ENCODE peak calls at places on chromosome 21, in ten cellular contexts. One of them, this sample, is unnamed.

GRCh38 chr21:36694593-36695282 is 4.2 kb upstream of the SIM2 start:
- DNase-seq in left ventricle myocardium inferior: no peak
- DNase-seq in neural progenitor cell: peak
- DNase-seq in CD8-positive, alpha-beta T cell: no peak
- DNase-seq in AG04450: no peak
- DNase-seq in pancreas: no peak
- DNase-seq in GM23248: no peak
- DNase-seq in prostate gland: no peak
- DNase-seq in adrenal gland: no peak
- DNase-seq in tibial artery: no peak
- DNase-seq in this sample: no peak

GRCh38 chr21:45329261-45330074 is 41.8 kb upstream of the POFUT2 start:
- DNase-seq in AG04450: no peak
- DNase-seq in GM23248: no peak
- DNase-seq in adrenal gland: no peak
- DNase-seq in neural progenitor cell: no peak
- DNase-seq in pancreas: peak
- DNase-seq in left ventricle myocardium inferior: peak
- DNase-seq in CD8-positive, alpha-beta T cell: no peak
- DNase-seq in tibial artery: peak
- DNase-seq in prostate gland: no peak
- DNase-seq in this sample: no peak

GRCh38 chr21:26119906-26120305 is 50.7 kb downstream of the APP start:
- DNase-seq in GM23248: no peak
- DNase-seq in adrenal gland: no peak
- DNase-seq in AG04450: no peak
- DNase-seq in pancreas: no peak
- DNase-seq in neural progenitor cell: no peak
- DNase-seq in left ventricle myocardium inferior: no peak
- DNase-seq in tibial artery: no peak
- DNase-seq in CD8-positive, alpha-beta T cell: no peak
- DNase-seq in prostate gland: no peak
- DNase-seq in this sample: no peak

GRCh38 chr21:34635307-34635706 is 20.4 kb upstream of the RCAN1 start:
- DNase-seq in CD8-positive, alpha-beta T cell: no peak
- DNase-seq in pancreas: no peak
- DNase-seq in GM23248: no peak
- DNase-seq in adrenal gland: no peak
- DNase-seq in prostate gland: no peak
- DNase-seq in neural progenitor cell: peak
- DNase-seq in left ventricle myocardium inferior: no peak
- DNase-seq in tibial artery: no peak
- DNase-seq in AG04450: no peak
- DNase-seq in this sample: no peak

GRCh38 chr21:36641346-36641745 is 57.6 kb upstream of the SIM2 start:
- DNase-seq in neural progenitor cell: no peak
- DNase-seq in GM23248: no peak
- DNase-seq in prostate gland: no peak
- DNase-seq in adrenal gland: no peak
- DNase-seq in left ventricle myocardium inferior: no peak
- DNase-seq in tibial artery: no peak
- DNase-seq in AG04450: no peak
- DNase-seq in pancreas: no peak
- DNase-seq in CD8-positive, alpha-beta T cell: no peak
- DNase-seq in this sample: no peak

GRCh38 chr21:27590271-27590670 is 623.4 kb upstream of the ADAMTS5 start:
- DNase-seq in GM23248: peak
- DNase-seq in AG04450: no peak
- DNase-seq in tibial artery: no peak
- DNase-seq in neural progenitor cell: no peak
- DNase-seq in prostate gland: no peak
- DNase-seq in pancreas: no peak
- DNase-seq in adrenal gland: peak
- DNase-seq in left ventricle myocardium inferior: peak
- DNase-seq in CD8-positive, alpha-beta T cell: no peak
- DNase-seq in this sample: peak

GRCh38 chr21:41071410-41071809 is 96.5 kb upstream of the BACE2 start:
- DNase-seq in left ventricle myocardium inferior: no peak
- DNase-seq in GM23248: no peak
- DNase-seq in pancreas: no peak
- DNase-seq in adrenal gland: no peak
- DNase-seq in AG04450: no peak
- DNase-seq in neural progenitor cell: peak
- DNase-seq in CD8-positive, alpha-beta T cell: no peak
- DNase-seq in prostate gland: no peak
- DNase-seq in tibial artery: no peak
- DNase-seq in this sample: peak

GRCh38 chr21:42525676-42526378 is 12.2 kb downstream of the SLC37A1 start:
- DNase-seq in AG04450: no peak
- DNase-seq in GM23248: no peak
- DNase-seq in neural progenitor cell: no peak
- DNase-seq in pancreas: no peak
- DNase-seq in tibial artery: no peak
- DNase-seq in CD8-positive, alpha-beta T cell: no peak
- DNase-seq in adrenal gland: no peak
- DNase-seq in prostate gland: no peak
- DNase-seq in left ventricle myocardium inferior: no peak
- DNase-seq in this sample: no peak

GRCh38 chr21:31875424-31876097 is 2.7 kb downstream of the HUNK start:
- DNase-seq in adrenal gland: no peak
- DNase-seq in CD8-positive, alpha-beta T cell: no peak
- DNase-seq in tibial artery: no peak
- DNase-seq in AG04450: no peak
- DNase-seq in left ventricle myocardium inferior: no peak
- DNase-seq in neural progenitor cell: no peak
- DNase-seq in GM23248: peak
- DNase-seq in prostate gland: no peak
- DNase-seq in pancreas: no peak
- DNase-seq in this sample: no peak

GRCh38 chr21:31874817-31875216 is 2.0 kb downstream of the HUNK start:
- DNase-seq in AG04450: no peak
- DNase-seq in GM23248: peak
- DNase-seq in tibial artery: no peak
- DNase-seq in left ventricle myocardium inferior: no peak
- DNase-seq in adrenal gland: no peak
- DNase-seq in prostate gland: no peak
- DNase-seq in CD8-positive, alpha-beta T cell: no peak
- DNase-seq in pancreas: peak
- DNase-seq in neural progenitor cell: peak
- DNase-seq in this sample: no peak

GRCh38 chr21:31873275-31873695 is 465 bp downstream of the HUNK start:
- DNase-seq in neural progenitor cell: peak
- DNase-seq in GM23248: no peak
- DNase-seq in CD8-positive, alpha-beta T cell: no peak
- DNase-seq in pancreas: peak
- DNase-seq in left ventricle myocardium inferior: no peak
- DNase-seq in tibial artery: no peak
- DNase-seq in AG04450: no peak
- DNase-seq in prostate gland: peak
- DNase-seq in adrenal gland: no peak
- DNase-seq in this sample: no peak

GRCh38 chr21:31872452-31873274 is at the start of gene HUNK:
- DNase-seq in left ventricle myocardium inferior: no peak
- DNase-seq in adrenal gland: no peak
- DNase-seq in CD8-positive, alpha-beta T cell: no peak
- DNase-seq in pancreas: peak
- DNase-seq in neural progenitor cell: peak
- DNase-seq in GM23248: peak
- DNase-seq in AG04450: no peak
- DNase-seq in tibial artery: no peak
- DNase-seq in prostate gland: peak
- DNase-seq in this sample: no peak

GRCh38 chr21:31873696-31874599 is 1.1 kb downstream of the HUNK start:
- DNase-seq in adrenal gland: no peak
- DNase-seq in GM23248: peak
- DNase-seq in neural progenitor cell: peak
- DNase-seq in CD8-positive, alpha-beta T cell: peak
- DNase-seq in AG04450: no peak
- DNase-seq in pancreas: peak
- DNase-seq in left ventricle myocardium inferior: peak
- DNase-seq in tibial artery: no peak
- DNase-seq in prostate gland: peak
- DNase-seq in this sample: peak
- H3K4me3 ChIP-seq in adrenal gland: no peak
- H3K4me3 ChIP-seq in GM23248: peak
- H3K4me3 ChIP-seq in neural progenitor cell: peak
- H3K4me3 ChIP-seq in CD8-positive, alpha-beta T cell: peak
- H3K4me3 ChIP-seq in AG04450: peak
- H3K4me3 ChIP-seq in pancreas: peak
- H3K4me3 ChIP-seq in left ventricle myocardium inferior: peak
- H3K4me3 ChIP-seq in tibial artery: peak
- H3K4me3 ChIP-seq in prostate gland: peak
- H3K4me3 ChIP-seq in this sample: peak

GRCh38 chr21:30620080-30620479 is 347 bp upstream of the KRTAP20-4 start:
- DNase-seq in tibial artery: no peak
- DNase-seq in adrenal gland: no peak
- DNase-seq in prostate gland: no peak
- DNase-seq in GM23248: no peak
- DNase-seq in pancreas: no peak
- DNase-seq in left ventricle myocardium inferior: no peak
- DNase-seq in AG04450: no peak
- DNase-seq in CD8-positive, alpha-beta T cell: no peak
- DNase-seq in neural progenitor cell: no peak
- DNase-seq in this sample: no peak
- H3K27ac ChIP-seq in tibial artery: no peak
- H3K27ac ChIP-seq in adrenal gland: no peak
- H3K27ac ChIP-seq in prostate gland: no peak
- H3K27ac ChIP-seq in GM23248: no peak
- H3K27ac ChIP-seq in pancreas: no peak
- H3K27ac ChIP-seq in left ventricle myocardium inferior: no peak
- H3K27ac ChIP-seq in AG04450: no peak
- H3K27ac ChIP-seq in CD8-positive, alpha-beta T cell: no peak
- H3K27ac ChIP-seq in neural progenitor cell: no peak
- H3K27ac ChIP-seq in this sample: no peak

GRCh38 chr21:31130821-31131220 is 92.5 kb upstream of the KRTAP19-8 start:
- DNase-seq in AG04450: no peak
- DNase-seq in GM23248: no peak
- DNase-seq in tibial artery: no peak
- DNase-seq in adrenal gland: no peak
- DNase-seq in CD8-positive, alpha-beta T cell: no peak
- DNase-seq in left ventricle myocardium inferior: no peak
- DNase-seq in pancreas: no peak
- DNase-seq in neural progenitor cell: no peak
- DNase-seq in prostate gland: no peak
- DNase-seq in this sample: no peak

GRCh38 chr21:31132574-31133242 is 94.4 kb upstream of the KRTAP19-8 start:
- DNase-seq in neural progenitor cell: no peak
- DNase-seq in left ventricle myocardium inferior: no peak
- DNase-seq in CD8-positive, alpha-beta T cell: peak
- DNase-seq in GM23248: peak
- DNase-seq in pancreas: no peak
- DNase-seq in AG04450: no peak
- DNase-seq in tibial artery: no peak
- DNase-seq in adrenal gland: peak
- DNase-seq in prostate gland: no peak
- DNase-seq in this sample: no peak

GRCh38 chr21:31133243-31133830 is 95.1 kb upstream of the KRTAP19-8 start:
- DNase-seq in AG04450: no peak
- DNase-seq in GM23248: no peak
- DNase-seq in pancreas: no peak
- DNase-seq in tibial artery: no peak
- DNase-seq in adrenal gland: no peak
- DNase-seq in neural progenitor cell: no peak
- DNase-seq in left ventricle myocardium inferior: no peak
- DNase-seq in prostate gland: no peak
- DNase-seq in CD8-positive, alpha-beta T cell: no peak
- DNase-seq in this sample: no peak

GRCh38 chr21:31124005-31124404 is 85.7 kb upstream of the KRTAP19-8 start:
- DNase-seq in prostate gland: no peak
- DNase-seq in adrenal gland: peak
- DNase-seq in tibial artery: no peak
- DNase-seq in left ventricle myocardium inferior: no peak
- DNase-seq in GM23248: no peak
- DNase-seq in CD8-positive, alpha-beta T cell: no peak
- DNase-seq in AG04450: no peak
- DNase-seq in pancreas: no peak
- DNase-seq in neural progenitor cell: peak
- DNase-seq in this sample: no peak

DNA sequence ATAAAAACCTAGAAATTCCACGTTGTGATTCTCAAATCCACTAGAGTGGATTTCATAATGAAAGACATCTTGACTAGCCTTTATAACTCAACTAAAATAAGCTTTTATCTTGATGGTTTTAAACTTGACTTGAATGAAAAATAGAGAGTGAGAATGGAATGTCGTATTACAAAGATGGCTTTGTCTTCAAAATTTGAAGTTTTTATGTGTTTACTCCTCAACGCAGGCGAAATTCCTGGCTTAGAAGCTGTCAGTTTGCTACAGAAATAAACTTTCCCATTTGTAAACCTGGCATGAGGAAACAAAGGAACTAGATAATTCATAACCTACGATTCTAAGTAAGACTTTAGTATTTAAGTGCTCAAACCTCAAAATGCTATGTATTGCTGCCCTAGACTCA is 90.0 kb upstream of the KRTAP19-8 start:
- DNase-seq in prostate gland: no peak
- DNase-seq in neural progenitor cell: no peak
- DNase-seq in GM23248: no peak
- DNase-seq in pancreas: no peak
- DNase-seq in left ventricle myocardium inferior: no peak
- DNase-seq in CD8-positive, alpha-beta T cell: no peak
- DNase-seq in adrenal gland: no peak
- DNase-seq in tibial artery: no peak
- DNase-seq in AG04450: no peak
- DNase-seq in this sample: no peak
- H3K4me3 ChIP-seq in prostate gland: no peak
- H3K4me3 ChIP-seq in neural progenitor cell: no peak
- H3K4me3 ChIP-seq in GM23248: no peak
- H3K4me3 ChIP-seq in pancreas: no peak
- H3K4me3 ChIP-seq in left ventricle myocardium inferior: no peak
- H3K4me3 ChIP-seq in CD8-positive, alpha-beta T cell: no peak
- H3K4me3 ChIP-seq in adrenal gland: no peak
- H3K4me3 ChIP-seq in tibial artery: no peak
- H3K4me3 ChIP-seq in AG04450: no peak
- H3K4me3 ChIP-seq in this sample: no peak

GRCh38 chr21:32748529-32748928 is 20.7 kb upstream of the SYNJ1 start:
- DNase-seq in prostate gland: no peak
- DNase-seq in neural progenitor cell: no peak
- DNase-seq in tibial artery: no peak
- DNase-seq in pancreas: no peak
- DNase-seq in adrenal gland: no peak
- DNase-seq in AG04450: no peak
- DNase-seq in CD8-positive, alpha-beta T cell: no peak
- DNase-seq in GM23248: no peak
- DNase-seq in left ventricle myocardium inferior: no peak
- DNase-seq in this sample: no peak

GRCh38 chr21:32742470-32742869 is 14.7 kb upstream of the SYNJ1 start:
- DNase-seq in CD8-positive, alpha-beta T cell: no peak
- DNase-seq in GM23248: no peak
- DNase-seq in pancreas: no peak
- DNase-seq in adrenal gland: no peak
- DNase-seq in prostate gland: no peak
- DNase-seq in tibial artery: no peak
- DNase-seq in left ventricle myocardium inferior: no peak
- DNase-seq in AG04450: no peak
- DNase-seq in neural progenitor cell: no peak
- DNase-seq in this sample: no peak

GRCh38 chr21:32749662-32750061 is 21.8 kb upstream of the SYNJ1 start:
- DNase-seq in tibial artery: no peak
- DNase-seq in CD8-positive, alpha-beta T cell: no peak
- DNase-seq in neural progenitor cell: no peak
- DNase-seq in prostate gland: no peak
- DNase-seq in pancreas: no peak
- DNase-seq in AG04450: no peak
- DNase-seq in left ventricle myocardium inferior: no peak
- DNase-seq in GM23248: no peak
- DNase-seq in adrenal gland: no peak
- DNase-seq in this sample: no peak

GRCh38 chr21:32750405-32750804 is 21.1 kb downstream of the PAXBP1 start:
- DNase-seq in neural progenitor cell: no peak
- DNase-seq in CD8-positive, alpha-beta T cell: no peak
- DNase-seq in prostate gland: no peak
- DNase-seq in pancreas: no peak
- DNase-seq in GM23248: no peak
- DNase-seq in adrenal gland: no peak
- DNase-seq in left ventricle myocardium inferior: no peak
- DNase-seq in tibial artery: no peak
- DNase-seq in AG04450: no peak
- DNase-seq in this sample: no peak

GRCh38 chr21:32747396-32747795 is 19.6 kb upstream of the SYNJ1 start:
- DNase-seq in pancreas: no peak
- DNase-seq in tibial artery: no peak
- DNase-seq in adrenal gland: no peak
- DNase-seq in neural progenitor cell: no peak
- DNase-seq in prostate gland: no peak
- DNase-seq in left ventricle myocardium inferior: no peak
- DNase-seq in CD8-positive, alpha-beta T cell: no peak
- DNase-seq in GM23248: no peak
- DNase-seq in AG04450: no peak
- DNase-seq in this sample: no peak
- H3K27ac ChIP-seq in pancreas: no peak
- H3K27ac ChIP-seq in tibial artery: no peak
- H3K27ac ChIP-seq in adrenal gland: no peak
- H3K27ac ChIP-seq in neural progenitor cell: no peak
- H3K27ac ChIP-seq in prostate gland: no peak
- H3K27ac ChIP-seq in left ventricle myocardium inferior: no peak
- H3K27ac ChIP-seq in CD8-positive, alpha-beta T cell: no peak
- H3K27ac ChIP-seq in GM23248: no peak
- H3K27ac ChIP-seq in AG04450: no peak
- H3K27ac ChIP-seq in this sample: no peak